ENCODE peak calls at places on chromosome 7, in ten cellular contexts. Q is NAMALWA; A is GM23338; T is HEK293T; E is NCI-H1930; J is EL; H is COR-L47; F is stimulated activated CD4-positive, alpha-beta T cell treated with anti-CD3 and anti-CD28 coated beads, Interleukin-12 subunit alpha, Interleukin-12 subunit beta, amount 100 ng/mL, for 48 hours; Y is foreskin melanocyte; G is A172. D is an unnamed sample.

GRCh38 chr7:140596751-140597424 is 43.7 kb downstream of the DENND2A start:
- DNase-seq in G (no peak), A (no peak), H (no peak), Q (no peak), J (no peak), T (no peak), E (no peak), Y (no peak), F (no peak), D (no peak)

GRCh38 chr7:130995252-130996081 is 261.5 kb upstream of the KLF14 start:
- DNase-seq in T (no peak), H (no peak), Y (no peak), J (no peak), E (no peak), Q (no peak), A (no peak), G (no peak), F (no peak), D (no peak)

GRCh38 chr7:2529161-2530075 is 9.8 kb downstream of the LFNG start:
- DNase-seq in E (no peak), A (peak), Y (no peak), G (peak), J (peak), F (no peak), Q (peak), T (no peak), H (no peak), D (no peak)

GRCh38 chr7:87564290-87564963 is 36.3 kb downstream of the ABCB1 start:
- DNase-seq in H (no peak), Q (peak), T (peak), E (no peak), Y (peak), F (no peak), J (peak), A (peak), G (peak), D (no peak)

GRCh38 chr7:18386590-18386989 is 109.0 kb upstream of the HDAC9 start:
- DNase-seq in Y (no peak), T (no peak), E (no peak), J (no peak), A (no peak), G (no peak), H (no peak), F (no peak), Q (no peak), D (no peak)

GRCh38 chr7:27442446-27442845 is 199.8 kb downstream of the EVX1 start:
- DNase-seq in H (no peak), E (no peak), A (no peak), F (no peak), Q (no peak), G (peak), J (peak), Y (no peak), T (no peak), D (no peak)

GRCh38 chr7:95874541-95875265 is 102.3 kb downstream of the DYNC1I1 start:
- DNase-seq in E (no peak), Y (no peak), J (no peak), A (no peak), F (no peak), Q (no peak), G (peak), T (no peak), H (no peak), D (peak)

GRCh38 chr7:37901890-37902524 is 14.6 kb downstream of the SFRP4 start:
- DNase-seq in T (no peak), Y (no peak), J (peak), E (no peak), A (no peak), G (peak), Q (no peak), H (no peak), F (no peak), D (no peak)

GRCh38 chr7:149719050-149719899 is 54.1 kb downstream of the ZNF467 start:
- DNase-seq in E (no peak), H (no peak), Q (no peak), A (no peak), Y (no peak), G (peak), T (no peak), J (peak), F (no peak), D (no peak)

GRCh38 chr7:84372155-84372621 is 177.6 kb upstream of the SEMA3A start:
- DNase-seq in F (no peak), E (no peak), Q (no peak), H (no peak), G (peak), A (no peak), J (peak), T (no peak), Y (peak), D (no peak)

GRCh38 chr7:142516038-142516501 is 233.2 kb upstream of the PRSS1 start:
- DNase-seq in G (peak), H (peak), E (peak), J (peak), T (peak), Y (peak), Q (peak), F (no peak), A (peak), D (peak)

GRCh38 chr7:103985565-103986126 is 3.8 kb downstream of the RELN start:
- DNase-seq in A (no peak), H (no peak), E (no peak), T (no peak), J (no peak), G (no peak), Q (no peak), Y (no peak), F (no peak), D (no peak)

GRCh38 chr7:98418271-98418635 is 17.4 kb upstream of the BAIAP2L1 start:
- DNase-seq in G (peak), Y (no peak), A (no peak), Q (no peak), E (no peak), H (no peak), J (peak), T (no peak), F (no peak), D (no peak)

D was measured in dorsolateral prefrontal cortex.